ENCODE peak calls at places on chromosomes 11 and 22, in six cellular contexts. R, B, C, G, I and U are unnamed samples.

GRCh38 chr22:37192741-37193140 is 4.7 kb upstream of the C1QTNF6 start:
- DNase-seq in C (no peak), I (no peak), G (no peak), R (no peak), B (no peak), U (no peak)

GRCh38 chr11:66338276-66339162 is 2.3 kb upstream of the RIN1 start:
- DNase-seq in B (no peak), G (no peak), I (no peak), C (no peak), R (no peak), U (peak; percentile 45)

GRCh38 chr11:117535201-117535869 is 207.7 kb downstream of the CEP164 start:
- DNase-seq in G (no peak), B (no peak), C (peak; percentile 65), I (no peak), R (no peak), U (peak; percentile 37)

GRCh38 chr11:73565804-73566203 is 32.1 kb downstream of the FAM168A start:
- DNase-seq in C (no peak), R (no peak), B (no peak), G (no peak), I (no peak), U (no peak)

GRCh38 chr11:118084247-118084646 is 2.5 kb downstream of the SMIM35 start:
- DNase-seq in B (no peak), I (peak; percentile 2), R (no peak), G (no peak), C (no peak), U (peak; percentile 95)

GRCh38 chr11:61120865-61121831 is 18.9 kb downstream of the CD5 start:
- DNase-seq in R (no peak), G (no peak), B (no peak), I (peak; percentile 15), C (peak; percentile 93), U (no peak)

GRCh38 chr22:22431271-22432220 is 77.0 kb downstream of the ZNF280B start:
- DNase-seq in I (peak; percentile 49), C (peak; percentile 87), R (peak; percentile 7), B (peak; percentile 99), G (peak; percentile 83), U (peak; percentile 61)

GRCh38 chr11:130308925-130309324 is 5.8 kb downstream of the ZBTB44 start:
- DNase-seq in C (peak; percentile 46), R (no peak), B (no peak), G (no peak), I (no peak), U (no peak)

GRCh38 chr11:15672822-15673221 is 558.1 kb downstream of the INSC start:
- DNase-seq in B (no peak), C (no peak), R (no peak), G (no peak), I (no peak), U (no peak)

GRCh38 chr11:105767945-105768344 is 158.1 kb downstream of the GRIA4 start:
- DNase-seq in G (no peak), R (no peak), B (no peak), C (no peak), I (no peak), U (no peak)

DNA sequence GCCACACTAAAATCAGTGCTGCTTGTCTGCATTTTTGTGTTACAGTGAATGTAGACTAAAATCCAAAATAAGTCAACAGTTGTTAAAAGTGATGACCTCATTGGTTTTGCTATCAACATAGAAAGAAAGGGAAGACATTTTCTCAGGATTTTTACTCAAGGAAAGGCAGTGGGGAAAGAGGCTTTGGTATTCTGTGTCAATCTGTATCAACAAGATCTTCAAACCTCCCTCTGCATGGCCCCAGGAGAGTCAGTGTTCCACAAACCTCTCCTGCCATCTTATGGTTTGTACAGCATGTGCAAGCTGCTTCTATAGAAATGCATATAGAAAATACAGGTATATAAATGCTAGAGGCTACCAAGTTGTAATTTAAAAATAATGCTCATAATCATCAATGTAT is 13.8 kb upstream of the OR51M1 start:
- DNase-seq in C (no peak), R (no peak), G (peak; percentile 26), B (no peak), I (peak; percentile 64), U (peak; percentile 16)
- TF ChIP-seq CTCF in C (no peak), R (peak; percentile 14), G (no peak), B (peak; percentile 68), I (peak; percentile 77), U (no peak)

DNA sequence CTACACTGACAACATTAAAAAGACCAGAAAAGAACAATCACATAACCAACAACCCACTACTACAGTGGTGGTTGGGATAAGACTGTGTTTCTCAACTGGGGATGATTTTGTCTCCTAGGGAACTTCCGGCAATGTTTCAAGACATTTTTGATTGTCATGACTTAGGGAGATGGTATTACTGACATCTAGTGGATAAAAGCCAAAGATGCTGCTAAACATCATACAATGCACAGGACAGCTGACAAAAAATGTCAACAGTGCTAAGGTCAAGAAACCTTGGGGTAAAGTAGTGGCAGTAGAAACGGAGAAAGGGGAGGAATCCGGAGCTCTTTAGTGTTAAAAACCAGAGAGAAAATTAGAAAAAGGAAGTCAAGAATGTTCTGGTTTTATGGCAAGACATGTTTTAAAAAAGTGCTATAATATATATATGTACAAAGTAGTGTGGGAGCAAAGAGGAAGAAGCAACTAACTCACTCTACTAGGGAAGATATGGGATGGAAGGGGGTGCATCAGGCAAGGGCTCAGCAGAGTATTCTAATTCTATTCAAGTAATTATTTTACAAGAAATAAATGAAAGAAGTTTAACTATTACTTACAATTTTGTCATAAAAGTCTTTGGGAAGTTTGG is 37.2 kb downstream of the CKAP5 start:
- DNase-seq in R (no peak), G (no peak), B (no peak), C (no peak), I (peak; percentile 41), U (peak; percentile 67)
- TF ChIP-seq CTCF in R (peak; percentile 39), G (no peak), B (peak; percentile 52), C (no peak), I (peak; percentile 20), U (peak; percentile 57)

GRCh38 chr11:119101367-119101758 is 290 bp downstream of the DPAGT1 start:
- DNase-seq in C (no peak), R (no peak), I (no peak), G (no peak), B (peak; percentile 49), U (peak; percentile 74)
- TF ChIP-seq CTCF in C (no peak), R (no peak), I (peak; percentile 17), G (no peak), B (peak; percentile 10), U (no peak)

GRCh38 chr11:954392-955144 is 28.9 kb downstream of the AP2A2 start:
- DNase-seq in R (no peak), B (no peak), C (no peak), I (no peak), G (no peak), U (peak; percentile 34)

GRCh38 chr11:955154-956049 is 29.7 kb downstream of the AP2A2 start:
- DNase-seq in R (no peak), C (no peak), B (no peak), G (no peak), I (no peak), U (no peak)

GRCh38 chr11:951507-951906 is 25.8 kb downstream of the AP2A2 start:
- DNase-seq in I (no peak), R (no peak), G (no peak), B (no peak), C (no peak), U (no peak)

GRCh38 chr11:952406-953385 is 27.0 kb downstream of the AP2A2 start:
- DNase-seq in I (peak; percentile 45), B (no peak), R (peak; percentile 99), C (no peak), G (no peak), U (no peak)

DNA sequence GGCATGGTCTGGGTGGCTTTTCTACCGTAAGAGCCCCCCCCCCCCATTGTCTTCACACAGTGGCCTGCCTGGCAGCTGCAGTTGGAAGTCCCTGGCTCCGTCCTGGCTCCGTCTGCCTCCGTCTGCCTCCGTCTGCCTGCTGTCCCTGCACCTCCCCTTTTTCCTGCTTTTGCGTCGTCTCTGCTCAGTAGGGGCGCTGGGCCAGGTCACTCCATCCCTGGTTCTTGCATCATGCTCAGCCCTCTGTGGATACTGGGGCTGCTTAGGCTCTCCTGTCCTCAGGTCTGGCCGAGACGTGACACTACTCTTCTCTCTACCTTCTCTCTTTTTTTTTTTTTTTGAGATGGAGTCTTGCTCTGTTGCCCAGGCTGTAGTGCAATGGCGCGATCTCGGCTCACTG is 27.8 kb downstream of the AP2A2 start:
- DNase-seq in C (no peak), R (no peak), B (no peak), G (no peak), I (no peak), U (no peak)
- TF ChIP-seq CTCF in C (no peak), R (no peak), B (no peak), G (no peak), I (no peak), U (no peak)

DNA sequence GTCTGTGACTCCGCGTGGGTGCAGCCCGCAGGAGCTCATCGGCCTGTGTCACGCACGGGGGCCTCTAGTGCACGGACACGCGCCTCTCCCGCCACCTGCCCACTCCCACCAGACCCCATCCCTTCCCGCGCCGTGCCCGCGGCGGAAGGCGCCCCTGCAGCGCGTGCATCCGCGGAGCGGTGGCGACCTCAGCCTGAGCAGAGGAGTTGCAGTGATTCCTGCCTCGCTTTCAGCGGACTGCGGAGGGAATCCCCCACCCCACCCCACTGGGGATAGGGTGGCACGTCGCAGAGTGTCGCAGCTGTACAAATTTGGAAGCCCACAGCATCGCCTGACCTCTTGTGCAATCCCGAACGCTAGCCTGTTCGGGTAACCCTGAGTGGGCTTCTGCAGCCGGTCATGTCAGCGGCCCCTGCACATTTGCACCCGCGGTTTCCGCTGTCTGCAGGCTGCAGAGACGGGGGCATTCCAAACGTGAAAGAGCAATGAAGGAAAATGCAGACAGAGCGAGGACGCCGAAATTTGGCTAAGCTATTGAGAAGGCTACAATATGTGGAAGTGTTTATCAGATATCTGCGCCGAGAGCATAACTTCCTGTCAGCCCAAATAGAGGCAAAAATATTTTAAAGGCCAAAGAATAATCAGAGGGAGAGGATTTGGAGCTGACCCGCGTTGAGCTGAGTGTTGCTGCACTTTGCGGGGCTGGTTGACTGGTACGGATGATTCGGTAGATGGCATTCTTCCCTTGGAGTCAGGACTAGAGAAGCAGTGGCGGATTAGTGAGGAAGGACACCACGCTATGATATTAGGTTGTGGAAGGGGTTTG is 619 bp upstream of the ARHGAP20 start:
- DNase-seq in C (peak; percentile 83), R (no peak), B (no peak), G (peak; percentile 38), I (peak; percentile 1), U (no peak)
- TF ChIP-seq CTCF in C (peak; percentile 34), R (no peak), B (no peak), G (no peak), I (peak; percentile 3), U (no peak)

GRCh38 chr11:57763568-57763967 is 2.0 kb downstream of the CTNND1 start:
- DNase-seq in R (no peak), C (no peak), G (no peak), I (peak; percentile 47), B (peak; percentile 34), U (no peak)
- TF ChIP-seq CTCF in R (peak; percentile 38), C (no peak), G (peak; percentile 21), I (peak; percentile 62), B (peak; percentile 17), U (no peak)

GRCh38 chr11:973237-973636 is 47.6 kb downstream of the AP2A2 start:
- DNase-seq in B (no peak), R (no peak), I (no peak), C (no peak), G (no peak), U (no peak)

GRCh38 chr11:976431-977160 is 50.9 kb downstream of the AP2A2 start:
- DNase-seq in R (no peak), I (peak; percentile 86), C (peak; percentile 71), B (peak; percentile 34), G (no peak), U (peak; percentile 39)

GRCh38 chr11:978781-979180 is 53.1 kb downstream of the AP2A2 start:
- DNase-seq in I (no peak), G (no peak), B (no peak), C (no peak), R (no peak), U (no peak)

GRCh38 chr11:978073-978720 is 52.5 kb downstream of the AP2A2 start:
- DNase-seq in I (no peak), G (no peak), C (no peak), R (no peak), B (no peak), U (no peak)

GRCh38 chr11:975824-976223 is 50.2 kb downstream of the AP2A2 start:
- DNase-seq in G (peak; percentile 37), C (no peak), B (peak; percentile 56), I (peak; percentile 40), R (no peak), U (peak; percentile 37)
- TF ChIP-seq CTCF in G (no peak), C (no peak), B (peak; percentile 47), I (peak; percentile 43), R (no peak), U (peak; percentile 10)